ENCODE peak calls at places on chromosomes 16 and 17, in six cellular contexts. One of them, this sample, is unnamed.

GRCh38 chr17:34579979-34580684 is 750 bp downstream of the TMEM132E start:
- DNase-seq in endothelial cell of umbilical vein: peak; percentile 12
- DNase-seq in HL-60: no peak
- DNase-seq in cardiac fibroblast: peak; percentile 15
- DNase-seq in ovary: no peak
- DNase-seq in choroid plexus epithelial cell: peak; percentile 2
- DNase-seq in this sample: no peak

GRCh38 chr17:3738562-3739295 is 15.0 kb downstream of the HASPIN start:
- DNase-seq in HL-60: no peak
- DNase-seq in choroid plexus epithelial cell: no peak
- DNase-seq in cardiac fibroblast: no peak
- DNase-seq in endothelial cell of umbilical vein: no peak
- DNase-seq in ovary: no peak
- DNase-seq in this sample: no peak

GRCh38 chr17:73043686-73044581 is 48.6 kb downstream of the SLC39A11 start:
- DNase-seq in cardiac fibroblast: peak; percentile 88
- DNase-seq in HL-60: no peak
- DNase-seq in choroid plexus epithelial cell: peak; percentile 95
- DNase-seq in endothelial cell of umbilical vein: no peak
- DNase-seq in ovary: no peak
- DNase-seq in this sample: peak; percentile 66

GRCh38 chr17:77366558-77367245 is 225.9 kb downstream of the SEC14L1 start:
- DNase-seq in HL-60: no peak
- DNase-seq in ovary: peak; percentile 51
- DNase-seq in endothelial cell of umbilical vein: no peak
- DNase-seq in cardiac fibroblast: peak; percentile 71
- DNase-seq in choroid plexus epithelial cell: peak; percentile 85
- DNase-seq in this sample: no peak

GRCh38 chr16:24988593-24989338 is 26.4 kb downstream of the ARHGAP17 start:
- DNase-seq in choroid plexus epithelial cell: peak; percentile 80
- DNase-seq in endothelial cell of umbilical vein: peak; percentile 92
- DNase-seq in ovary: no peak
- DNase-seq in cardiac fibroblast: peak; percentile 79
- DNase-seq in HL-60: no peak
- DNase-seq in this sample: no peak

GRCh38 chr16:86625821-86626220 is 47.5 kb downstream of the FOXL1 start:
- DNase-seq in cardiac fibroblast: no peak
- DNase-seq in HL-60: no peak
- DNase-seq in endothelial cell of umbilical vein: peak; percentile 51
- DNase-seq in choroid plexus epithelial cell: no peak
- DNase-seq in ovary: no peak
- DNase-seq in this sample: no peak

GRCh38 chr17:40596261-40596919 is 31.1 kb upstream of the CCR7 start:
- DNase-seq in choroid plexus epithelial cell: no peak
- DNase-seq in cardiac fibroblast: peak; percentile 55
- DNase-seq in HL-60: peak; percentile 15
- DNase-seq in endothelial cell of umbilical vein: no peak
- DNase-seq in ovary: no peak
- DNase-seq in this sample: no peak

GRCh38 chr16:88608076-88608475 is 30.3 kb upstream of the IL17C start:
- DNase-seq in endothelial cell of umbilical vein: no peak
- DNase-seq in choroid plexus epithelial cell: no peak
- DNase-seq in HL-60: no peak
- DNase-seq in cardiac fibroblast: no peak
- DNase-seq in ovary: no peak
- DNase-seq in this sample: no peak

GRCh38 chr16:58843675-58844074 is 109.6 kb upstream of the GOT2 start:
- DNase-seq in cardiac fibroblast: peak; percentile 33
- DNase-seq in HL-60: peak; percentile 11
- DNase-seq in ovary: no peak
- DNase-seq in endothelial cell of umbilical vein: peak; percentile 67
- DNase-seq in choroid plexus epithelial cell: peak; percentile 53
- DNase-seq in this sample: peak; percentile 4

GRCh38 chr16:54588026-54588425 is 301.4 kb upstream of the IRX3 start:
- DNase-seq in ovary: no peak
- DNase-seq in endothelial cell of umbilical vein: no peak
- DNase-seq in choroid plexus epithelial cell: no peak
- DNase-seq in cardiac fibroblast: no peak
- DNase-seq in HL-60: no peak
- DNase-seq in this sample: no peak

GRCh38 chr16:80947708-80948615 is 58.7 kb downstream of the CMC2 start:
- DNase-seq in endothelial cell of umbilical vein: peak; percentile 72
- DNase-seq in cardiac fibroblast: peak; percentile 84
- DNase-seq in ovary: no peak
- DNase-seq in HL-60: no peak
- DNase-seq in choroid plexus epithelial cell: no peak
- DNase-seq in this sample: no peak

GRCh38 chr17:18102640-18103039 is 5.9 kb upstream of the MYO15A start:
- DNase-seq in endothelial cell of umbilical vein: no peak
- DNase-seq in HL-60: peak; percentile 41
- DNase-seq in choroid plexus epithelial cell: no peak
- DNase-seq in cardiac fibroblast: no peak
- DNase-seq in ovary: no peak
- DNase-seq in this sample: no peak

GRCh38 chr17:64006361-64007088 is 8.4 kb downstream of the PRR29 start:
- DNase-seq in ovary: no peak
- DNase-seq in endothelial cell of umbilical vein: peak; percentile 97
- DNase-seq in cardiac fibroblast: peak; percentile 70
- DNase-seq in HL-60: no peak
- DNase-seq in choroid plexus epithelial cell: no peak
- DNase-seq in this sample: no peak

GRCh38 chr16:89198417-89199240 is 1.7 kb downstream of the SLC22A31 start:
- DNase-seq in ovary: no peak
- DNase-seq in endothelial cell of umbilical vein: no peak
- DNase-seq in choroid plexus epithelial cell: no peak
- DNase-seq in HL-60: no peak
- DNase-seq in cardiac fibroblast: no peak
- DNase-seq in this sample: no peak

GRCh38 chr16:25126820-25127232 is 15.3 kb downstream of the LCMT1 start:
- DNase-seq in endothelial cell of umbilical vein: peak; percentile 58
- DNase-seq in HL-60: peak; percentile 15
- DNase-seq in ovary: no peak
- DNase-seq in choroid plexus epithelial cell: peak; percentile 88
- DNase-seq in cardiac fibroblast: peak; percentile 89
- DNase-seq in this sample: peak; percentile 44

GRCh38 chr16:82638095-82638798 is 11.5 kb downstream of the CDH13 start:
- DNase-seq in choroid plexus epithelial cell: peak; percentile 93
- DNase-seq in endothelial cell of umbilical vein: peak; percentile 93
- DNase-seq in HL-60: no peak
- DNase-seq in cardiac fibroblast: peak; percentile 95
- DNase-seq in ovary: no peak
- DNase-seq in this sample: no peak

GRCh38 chr16:72910371-72910770 is 137.6 kb downstream of the ZFHX3 start:
- DNase-seq in HL-60: no peak
- DNase-seq in choroid plexus epithelial cell: no peak
- DNase-seq in endothelial cell of umbilical vein: no peak
- DNase-seq in cardiac fibroblast: no peak
- DNase-seq in ovary: no peak
- DNase-seq in this sample: no peak

GRCh38 chr17:33292981-33293867 is at the start of gene ASIC2:
- DNase-seq in choroid plexus epithelial cell: no peak
- DNase-seq in cardiac fibroblast: peak; percentile 22
- DNase-seq in ovary: no peak
- DNase-seq in endothelial cell of umbilical vein: no peak
- DNase-seq in HL-60: no peak
- DNase-seq in this sample: no peak

GRCh38 chr17:32285286-32285685 is 19.7 kb downstream of the RHBDL3 start:
- DNase-seq in HL-60: no peak
- DNase-seq in ovary: no peak
- DNase-seq in choroid plexus epithelial cell: no peak
- DNase-seq in endothelial cell of umbilical vein: no peak
- DNase-seq in cardiac fibroblast: no peak
- DNase-seq in this sample: no peak

GRCh38 chr16:73069581-73070262 is 21.8 kb upstream of the ZFHX3 start:
- DNase-seq in cardiac fibroblast: no peak
- DNase-seq in endothelial cell of umbilical vein: no peak
- DNase-seq in ovary: no peak
- DNase-seq in choroid plexus epithelial cell: no peak
- DNase-seq in HL-60: no peak
- DNase-seq in this sample: no peak

GRCh38 chr17:63503330-63503685 is 19.9 kb upstream of the KCNH6 start:
- DNase-seq in cardiac fibroblast: no peak
- DNase-seq in HL-60: no peak
- DNase-seq in ovary: no peak
- DNase-seq in endothelial cell of umbilical vein: no peak
- DNase-seq in choroid plexus epithelial cell: no peak
- DNase-seq in this sample: no peak

GRCh38 chr16:1125471-1125870 is 27.4 kb upstream of the CACNA1H start:
- DNase-seq in ovary: peak; percentile 65
- DNase-seq in HL-60: no peak
- DNase-seq in endothelial cell of umbilical vein: no peak
- DNase-seq in cardiac fibroblast: peak; percentile 51
- DNase-seq in choroid plexus epithelial cell: peak; percentile 24
- DNase-seq in this sample: no peak

DNA sequence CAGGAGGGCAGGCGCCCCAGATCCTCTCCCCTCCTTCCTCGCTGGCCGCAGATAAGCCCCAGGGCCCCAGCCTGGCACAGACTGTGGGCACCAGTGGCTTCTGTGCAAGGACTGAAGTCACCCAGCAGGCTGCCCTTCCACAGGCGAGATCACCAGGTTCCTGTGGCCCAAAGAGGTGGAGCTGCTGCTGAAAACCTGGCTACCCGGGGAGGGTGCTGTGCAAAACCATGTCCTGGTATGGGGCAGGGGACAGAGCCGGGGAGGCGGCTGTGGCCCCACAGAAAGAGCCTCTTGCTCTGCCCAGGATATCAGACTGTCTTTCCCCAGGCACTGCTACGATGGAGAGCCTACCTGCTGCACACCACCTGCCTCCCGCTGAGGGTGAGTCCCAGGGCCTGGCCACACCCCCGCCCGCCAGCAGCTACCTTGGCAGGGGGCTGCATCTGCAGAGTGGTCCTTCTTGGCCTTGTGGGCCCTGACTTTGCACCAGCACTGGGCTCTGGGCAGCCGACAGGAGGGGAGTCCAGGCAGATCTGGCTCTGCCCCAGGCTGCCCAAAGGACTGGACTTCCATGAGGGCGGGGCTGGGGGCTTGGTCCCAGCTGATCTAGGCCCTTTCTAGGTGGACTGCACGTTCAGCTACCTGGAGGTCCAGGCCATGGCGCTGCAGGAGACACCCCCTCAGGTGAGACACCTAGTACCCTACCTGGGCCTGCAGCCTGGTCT is 615 bp downstream of the CARMIL2 start:
- DNase-seq in cardiac fibroblast: no peak
- DNase-seq in choroid plexus epithelial cell: no peak
- DNase-seq in HL-60: no peak
- DNase-seq in ovary: no peak
- DNase-seq in endothelial cell of umbilical vein: no peak
- DNase-seq in this sample: no peak
- H3K4me3 ChIP-seq in cardiac fibroblast: no peak overlapping the region
- H3K4me3 ChIP-seq in choroid plexus epithelial cell: no peak overlapping the region
- H3K4me3 ChIP-seq in HL-60: peak overlapping the region; percentile 32
- H3K4me3 ChIP-seq in ovary: no peak overlapping the region
- H3K4me3 ChIP-seq in endothelial cell of umbilical vein: no peak overlapping the region
- H3K4me3 ChIP-seq in this sample: no peak overlapping the region

GRCh38 chr16:14013571-14014283 is 57.4 kb upstream of the MRTFB start:
- DNase-seq in cardiac fibroblast: peak; percentile 87
- DNase-seq in HL-60: no peak
- DNase-seq in ovary: no peak
- DNase-seq in endothelial cell of umbilical vein: peak; percentile 17
- DNase-seq in choroid plexus epithelial cell: peak; percentile 95
- DNase-seq in this sample: peak; percentile 67

GRCh38 chr16:14014284-14014625 is 56.9 kb upstream of the MRTFB start:
- DNase-seq in choroid plexus epithelial cell: no peak
- DNase-seq in cardiac fibroblast: no peak
- DNase-seq in HL-60: no peak
- DNase-seq in endothelial cell of umbilical vein: no peak
- DNase-seq in ovary: no peak
- DNase-seq in this sample: no peak

GRCh38 chr16:14015017-14015416 is 56.1 kb upstream of the MRTFB start:
- DNase-seq in cardiac fibroblast: no peak
- DNase-seq in endothelial cell of umbilical vein: no peak
- DNase-seq in choroid plexus epithelial cell: peak; percentile 38
- DNase-seq in HL-60: no peak
- DNase-seq in ovary: no peak
- DNase-seq in this sample: no peak

GRCh38 chr16:14015461-14015860 is 55.7 kb upstream of the MRTFB start:
- DNase-seq in HL-60: no peak
- DNase-seq in endothelial cell of umbilical vein: no peak
- DNase-seq in ovary: no peak
- DNase-seq in choroid plexus epithelial cell: no peak
- DNase-seq in cardiac fibroblast: no peak
- DNase-seq in this sample: no peak

DNA sequence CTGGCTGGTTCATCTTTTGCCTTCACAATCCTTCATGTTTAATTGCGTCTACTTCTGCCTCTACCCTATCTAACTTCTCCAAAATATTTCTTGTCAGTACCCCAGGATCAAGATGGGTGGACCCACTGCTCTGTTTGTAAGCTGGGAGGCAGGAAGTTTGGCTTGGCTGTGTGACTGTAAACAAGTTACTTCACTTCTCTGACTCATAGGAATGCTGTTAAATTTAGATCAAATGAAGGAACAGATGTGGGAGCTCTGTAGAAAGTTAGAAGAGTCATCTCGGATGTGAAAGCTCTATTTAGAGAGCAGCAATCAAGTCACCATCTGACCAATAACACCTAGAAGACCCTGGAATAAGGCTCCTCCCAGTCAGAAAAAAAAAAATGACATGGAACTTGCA is 55.2 kb upstream of the MRTFB start:
- DNase-seq in endothelial cell of umbilical vein: peak; percentile 73
- DNase-seq in cardiac fibroblast: peak; percentile 90
- DNase-seq in choroid plexus epithelial cell: peak; percentile 89
- DNase-seq in HL-60: no peak
- DNase-seq in ovary: no peak
- DNase-seq in this sample: peak; percentile 47
- TF ChIP-seq CTCF in endothelial cell of umbilical vein: no peak
- TF ChIP-seq CTCF in cardiac fibroblast: no peak
- TF ChIP-seq CTCF in choroid plexus epithelial cell: peak; percentile 31
- TF ChIP-seq CTCF in HL-60: no peak
- TF ChIP-seq CTCF in ovary: no peak
- TF ChIP-seq CTCF in this sample: no peak

GRCh38 chr16:57371494-57372371 is 557 bp upstream of the CX3CL1 start:
- DNase-seq in endothelial cell of umbilical vein: no peak
- DNase-seq in choroid plexus epithelial cell: no peak
- DNase-seq in ovary: no peak
- DNase-seq in cardiac fibroblast: peak; percentile 16
- DNase-seq in HL-60: no peak
- DNase-seq in this sample: no peak
- H3K4me3 ChIP-seq in endothelial cell of umbilical vein: no peak overlapping the region
- H3K4me3 ChIP-seq in choroid plexus epithelial cell: no peak overlapping the region
- H3K4me3 ChIP-seq in ovary: peak overlapping the region; percentile 38
- H3K4me3 ChIP-seq in cardiac fibroblast: no peak overlapping the region
- H3K4me3 ChIP-seq in HL-60: no peak overlapping the region
- H3K4me3 ChIP-seq in this sample: no peak overlapping the region

DNA sequence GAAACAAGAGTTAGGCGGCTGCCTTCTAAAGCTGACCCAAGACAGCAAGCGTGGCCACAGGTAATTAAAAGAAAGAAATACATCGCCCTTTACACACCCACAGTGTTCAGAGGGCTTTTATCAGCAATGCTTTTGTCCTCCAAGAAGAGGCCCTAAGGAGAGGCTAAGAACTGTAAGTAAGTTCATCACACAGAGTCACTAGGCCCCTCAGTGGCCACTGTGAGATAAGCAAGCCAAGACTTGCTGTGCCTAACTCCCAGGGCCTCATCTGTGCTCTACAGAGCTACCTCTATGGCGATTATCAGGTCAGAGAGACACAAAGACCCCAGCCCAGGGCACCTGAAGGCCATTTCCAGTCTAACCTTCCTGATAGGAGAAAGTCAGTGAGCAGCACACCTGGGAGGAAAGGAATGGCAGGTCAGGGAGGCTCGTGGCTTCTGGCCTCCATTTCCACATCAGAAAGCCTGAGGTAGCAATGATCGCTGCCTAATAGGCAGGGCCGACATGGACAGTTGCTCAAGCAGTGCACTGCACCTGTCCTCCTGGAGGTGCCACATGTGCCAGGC is 545.2 kb upstream of the CDH11 start:
- DNase-seq in cardiac fibroblast: peak; percentile 41
- DNase-seq in ovary: no peak
- DNase-seq in HL-60: no peak
- DNase-seq in choroid plexus epithelial cell: peak; percentile 78
- DNase-seq in endothelial cell of umbilical vein: no peak
- DNase-seq in this sample: peak; percentile 5
- TF ChIP-seq CTCF in cardiac fibroblast: peak; percentile 7
- TF ChIP-seq CTCF in ovary: no peak
- TF ChIP-seq CTCF in HL-60: no peak
- TF ChIP-seq CTCF in choroid plexus epithelial cell: peak; percentile 62
- TF ChIP-seq CTCF in endothelial cell of umbilical vein: no peak
- TF ChIP-seq CTCF in this sample: peak; percentile 30

This sample was measured in AG04449.